ENCODE peak calls at places on chromosomes 7 and 10, in five cellular contexts. U is CD8-positive, alpha-beta T cell; R is tibial nerve; E is H9; M is Panc1. Z is an unnamed sample.

GRCh38 chr7:101373812-101374612 is 11.3 kb downstream of the COL26A1 start:
- DNase-seq in U (no peak), R (no peak), E (no peak), M (no peak), Z (no peak)

GRCh38 chr10:31041011-31041410 is 9.3 kb upstream of the ZNF438 start:
- DNase-seq in U (no peak), R (no peak), E (no peak), M (no peak), Z (no peak)

GRCh38 chr10:82796510-82796909 is 921.5 kb downstream of the NRG3 start:
- DNase-seq in U (no peak), R (no peak), E (no peak), M (no peak), Z (no peak)

GRCh38 chr7:157497367-157497743 is 160.6 kb downstream of the DNAJB6 start:
- DNase-seq in U (no peak), R (no peak), E (no peak), M (no peak), Z (no peak)

GRCh38 chr7:1942704-1943294 is 272.7 kb downstream of the ELFN1 start:
- DNase-seq in U (no peak), R (no peak), E (no peak), M (no peak), Z (no peak)

GRCh38 chr10:126351021-126351420 is 37.3 kb downstream of the ADAM12 start:
- DNase-seq in U (no peak), R (no peak), E (no peak), M (no peak), Z (no peak)

GRCh38 chr7:154744226-154744860 is 258.6 kb downstream of the PAXIP1 start:
- DNase-seq in U (no peak), R (no peak), E (peak; percentile 76), M (peak; percentile 25), Z (no peak)

GRCh38 chr10:46520381-46520780 is 36.1 kb downstream of the GPRIN2 start:
- DNase-seq in U (no peak), R (peak; percentile 11), E (no peak), M (no peak), Z (no peak)

GRCh38 chr7:6306471-6306870 is 34.0 kb upstream of the CYTH3 start:
- DNase-seq in U (no peak), R (no peak), E (no peak), M (peak; percentile 90), Z (no peak)

GRCh38 chr10:77899080-77899477 is 27.5 kb downstream of the DLG5 start:
- DNase-seq in U (no peak), R (no peak), E (no peak), M (no peak), Z (no peak)

GRCh38 chr10:99396471-99396870 is 34.0 kb downstream of the GOT1 start:
- DNase-seq in U (no peak), R (no peak), E (no peak), M (no peak), Z (peak; percentile 21)

GRCh38 chr10:126437661-126438406 is 49.6 kb upstream of the ADAM12 start:
- DNase-seq in U (no peak), R (no peak), E (no peak), M (no peak), Z (no peak)

GRCh38 chr7:18495412-18496335 is at the start of gene HDAC9:
- DNase-seq in U (no peak), R (no peak), E (peak; percentile 66), M (no peak), Z (peak; percentile 64)

GRCh38 chr10:58806323-58806722 is 293.7 kb downstream of the BICC1 start:
- DNase-seq in U (no peak), R (no peak), E (no peak), M (no peak), Z (no peak)
- H3K27ac ChIP-seq in U (no peak overlapping the region), R (no peak overlapping the region), E (no peak overlapping the region), M (no peak overlapping the region), Z (no peak overlapping the region)

GRCh38 chr7:50393076-50393475 is 57.1 kb downstream of the FIGNL1 start:
- DNase-seq in U (peak; percentile 36), R (no peak), E (no peak), M (no peak), Z (no peak)
- H3K4me1 ChIP-seq in U (peaks cover 90% of the 10 kb centered on the region), R (peaks cover 5% of the 10 kb centered on the region), E (no peaks in the 10 kb centered on the region), M (no peaks in the 10 kb centered on the region), Z (no peaks in the 10 kb centered on the region)

DNA sequence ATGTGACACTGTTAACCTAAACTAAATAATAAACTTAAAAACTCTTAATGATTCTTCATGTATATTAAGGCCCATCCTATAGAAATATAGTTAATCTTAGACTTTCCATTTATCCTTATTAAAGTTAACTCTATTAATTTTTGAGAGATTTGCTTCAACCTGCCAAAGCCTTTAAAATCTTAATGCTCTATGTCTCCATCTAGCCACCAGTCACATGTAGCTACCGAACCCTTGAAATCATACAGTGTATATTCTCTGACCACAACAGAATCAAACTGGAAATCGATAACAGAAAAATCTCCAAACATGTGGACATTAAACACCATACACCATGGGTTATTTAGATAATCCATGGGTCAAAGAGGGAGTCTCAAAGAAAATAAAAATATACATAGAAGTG is 51.9 kb downstream of the ASZ1 start:
- DNase-seq in U (no peak), R (no peak), E (no peak), M (no peak), Z (no peak)
- TF ChIP-seq CTCF in U (no peak), R (no peak), E (peak; percentile 38), M (peak; percentile 19), Z (no peak)

DNA sequence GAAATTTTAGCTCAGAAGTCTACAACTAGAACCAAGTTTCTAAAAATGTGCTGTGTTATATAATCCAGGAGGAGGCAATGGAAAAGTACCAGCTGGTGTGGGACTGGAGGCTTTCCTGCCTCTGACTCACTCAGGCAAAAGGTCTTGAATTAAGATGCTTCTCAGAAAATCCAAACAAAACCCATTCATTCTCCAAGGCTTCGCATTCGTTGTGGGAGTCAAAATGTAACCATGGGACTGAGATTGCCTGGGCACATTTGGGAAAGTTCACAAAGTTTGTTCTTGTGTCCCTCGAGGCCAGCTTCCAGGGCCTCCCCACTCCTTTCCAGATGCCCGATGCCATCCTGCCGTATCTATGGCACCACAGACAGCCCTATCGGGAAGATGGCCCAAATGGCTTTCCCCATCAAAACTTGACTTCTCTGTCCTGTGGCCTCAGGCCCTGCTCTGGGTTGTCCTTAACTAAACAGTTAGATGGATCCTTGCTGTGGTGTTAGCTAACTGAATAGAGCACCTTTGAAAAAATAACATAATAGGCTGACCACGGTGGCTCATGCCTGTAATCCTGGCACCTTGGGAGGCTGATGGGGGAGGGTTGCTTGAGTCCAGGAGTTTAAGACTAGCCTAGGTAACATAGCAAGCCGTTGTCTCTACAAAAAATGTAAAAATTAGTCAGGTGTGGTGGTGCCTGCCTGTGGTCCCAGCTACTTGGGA is 180.5 kb downstream of the PFKFB3 start:
- DNase-seq in U (no peak), R (no peak), E (no peak), M (no peak), Z (no peak)
- H3K27ac ChIP-seq in U (no peak overlapping the region), R (peak overlapping the region; percentile 24), E (no peak overlapping the region), M (no peak overlapping the region), Z (peak overlapping the region; percentile 35)

GRCh38 chr10:48462482-48463020 is 142.3 kb downstream of the ARHGAP22 start:
- DNase-seq in U (no peak), R (no peak), E (peak; percentile 13), M (no peak), Z (peak; percentile 56)

GRCh38 chr10:48460148-48460545 is 144.7 kb downstream of the ARHGAP22 start:
- DNase-seq in U (no peak), R (no peak), E (peak; percentile 20), M (no peak), Z (no peak)

GRCh38 chr10:48459270-48460147 is 145.4 kb downstream of the ARHGAP22 start:
- DNase-seq in U (no peak), R (no peak), E (peak; percentile 57), M (no peak), Z (peak; percentile 55)

GRCh38 chr10:48463318-48464003 is 141.4 kb downstream of the ARHGAP22 start:
- DNase-seq in U (no peak), R (no peak), E (peak; percentile 31), M (no peak), Z (peak; percentile 55)

DNA sequence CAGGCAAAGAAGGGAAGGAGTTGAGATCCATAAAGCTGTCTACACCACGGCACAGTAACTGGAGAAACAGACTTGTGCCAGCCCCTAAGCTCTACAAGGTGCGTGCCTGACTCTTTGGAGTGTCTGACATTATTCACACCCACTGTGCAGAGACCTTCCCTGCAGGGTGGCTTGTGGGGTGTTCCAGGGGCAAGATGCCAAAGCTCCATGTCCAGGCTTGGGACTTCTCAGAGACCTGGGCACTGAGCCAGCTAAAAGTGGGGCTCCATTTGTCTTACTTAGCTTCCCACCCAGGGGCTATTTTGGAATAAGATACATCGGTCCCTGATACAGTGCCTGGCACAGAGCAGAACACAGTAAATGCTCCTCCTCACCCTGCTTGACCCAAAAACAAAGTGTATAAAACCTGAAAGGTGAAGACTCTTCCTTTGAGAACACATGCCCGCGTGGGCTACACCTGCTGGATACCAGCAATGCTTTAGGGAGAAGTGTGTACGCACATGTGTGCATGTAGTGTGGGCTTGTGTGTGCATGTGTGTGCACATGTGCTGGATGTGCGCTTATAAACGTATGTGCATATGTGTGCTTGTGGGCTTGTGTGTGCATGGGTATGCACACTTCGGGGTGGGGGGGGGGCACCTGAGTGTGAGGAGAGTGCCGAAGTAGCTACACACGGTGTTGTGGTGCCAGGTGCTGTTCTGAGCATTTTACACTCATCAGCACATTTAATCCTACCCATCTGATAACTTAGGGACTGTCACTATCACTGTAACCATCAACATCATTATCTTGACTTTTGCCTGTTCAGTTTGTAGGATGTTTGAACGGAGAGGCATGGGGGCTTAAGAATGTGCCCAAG is 143.0 kb downstream of the ARHGAP22 start:
- DNase-seq in U (no peak), R (no peak), E (no peak), M (no peak), Z (peak; percentile 36)
- H3K4me1 ChIP-seq in U (no peaks in the 10 kb centered on the region), R (no peaks in the 10 kb centered on the region), E (no peaks in the 10 kb centered on the region), M (no peaks in the 10 kb centered on the region), Z (no peaks in the 10 kb centered on the region)

GRCh38 chr7:12415072-12415471 is 11.4 kb upstream of the VWDE start:
- DNase-seq in U (no peak), R (no peak), E (no peak), M (no peak), Z (no peak)

GRCh38 chr7:12403287-12404181 is at the start of gene VWDE:
- DNase-seq in U (peak; percentile 54), R (no peak), E (peak; percentile 90), M (peak; percentile 30), Z (no peak)

GRCh38 chr7:12410523-12410922 is 6.9 kb upstream of the VWDE start:
- DNase-seq in U (no peak), R (no peak), E (no peak), M (no peak), Z (no peak)

GRCh38 chr7:12412407-12412806 is 8.7 kb upstream of the VWDE start:
- DNase-seq in U (no peak), R (no peak), E (no peak), M (no peak), Z (no peak)

DNA sequence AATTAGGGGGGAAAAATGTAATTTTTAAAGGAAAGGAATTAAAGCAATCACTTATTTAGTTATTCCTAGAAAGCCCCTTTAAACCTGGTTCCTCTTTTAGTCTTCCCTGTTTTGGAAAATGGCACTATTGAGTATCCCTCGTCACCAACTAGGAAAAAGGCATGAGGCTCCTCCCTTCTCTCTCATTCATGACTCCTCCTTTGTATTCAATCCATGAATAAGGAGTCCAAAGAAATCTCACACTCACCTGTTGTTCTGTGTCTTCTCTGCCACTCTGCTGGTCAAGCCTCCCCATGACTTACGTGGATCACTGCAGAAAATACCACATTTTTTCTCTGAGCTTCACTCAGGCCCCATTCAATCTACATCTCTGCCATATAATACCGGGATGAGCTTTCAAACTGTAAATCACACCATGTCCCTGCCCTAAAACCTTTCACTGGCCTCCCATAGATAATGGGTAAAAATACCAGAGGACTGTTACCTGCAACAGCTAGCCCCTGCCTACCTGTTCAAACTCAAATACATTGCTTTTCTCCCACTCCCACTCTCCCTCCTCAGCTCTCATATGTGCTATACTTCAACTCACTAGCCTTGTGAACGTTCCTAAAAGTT is 5.5 kb upstream of the VWDE start:
- DNase-seq in U (no peak), R (no peak), E (no peak), M (no peak), Z (no peak)
- TF ChIP-seq CTCF in U (no peak), R (no peak), E (no peak), M (no peak), Z (no peak)